ENCODE peak calls at places on chromosomes 3 and 15, in nine cellular contexts. S, D, L, Y, P, W, U, E and C are unnamed samples.

GRCh38 chr3:129016366-129016724 is 15.2 kb downstream of the EFCC1 start:
- DNase-seq in Y (peak), P (no peak), E (no peak), S (no peak), L (no peak), U (no peak), W (peak), D (peak), C (no peak)

GRCh38 chr3:105688821-105689220 is 180.0 kb downstream of the CBLB start:
- DNase-seq in S (no peak), L (no peak), U (no peak), E (no peak), D (no peak), P (no peak), W (no peak), Y (no peak), C (no peak)

GRCh38 chr3:101836907-101837598 is 12.3 kb upstream of the NFKBIZ start:
- DNase-seq in L (no peak), S (no peak), Y (no peak), D (peak), P (no peak), U (no peak), W (no peak), E (no peak), C (no peak)

GRCh38 chr3:108403921-108404320 is 106.5 kb downstream of the MYH15 start:
- DNase-seq in Y (no peak), W (no peak), D (no peak), P (no peak), U (no peak), S (no peak), E (no peak), L (no peak), C (no peak)

GRCh38 chr3:4011136-4011535 is 211.9 kb downstream of the LRRN1 start:
- DNase-seq in W (no peak), P (no peak), L (no peak), Y (no peak), S (no peak), U (no peak), D (no peak), E (no peak), C (no peak)

GRCh38 chr3:130820976-130821375 is 72.9 kb upstream of the ATP2C1 start:
- DNase-seq in P (no peak), W (no peak), S (peak), E (peak), D (peak), U (peak), L (no peak), Y (no peak), C (no peak)

GRCh38 chr3:16767006-16767405 is 117.7 kb upstream of the PLCL2 start:
- DNase-seq in S (no peak), P (no peak), E (peak), U (no peak), L (no peak), W (no peak), Y (no peak), D (peak), C (no peak)

GRCh38 chr15:26974120-26974780 is 3.3 kb downstream of the GABRG3 start:
- DNase-seq in S (no peak), L (no peak), W (no peak), D (peak), E (no peak), P (no peak), Y (no peak), U (no peak), C (no peak)

GRCh38 chr3:126816956-126817777 is 113.1 kb downstream of the CHCHD6 start:
- DNase-seq in S (no peak), D (no peak), Y (no peak), E (peak), L (peak), P (no peak), W (no peak), U (no peak), C (no peak)
- H3K27ac ChIP-seq in S (no peak), D (no peak), Y (no peak), E (no peak), L (peak), P (no peak), W (no peak), U (no peak), C (no peak)

GRCh38 chr3:57555316-57555715 is 758 bp upstream of the PDE12 start:
- DNase-seq in W (no peak), E (peak), U (no peak), P (no peak), Y (no peak), L (no peak), D (no peak), S (no peak), C (no peak)
- H3K27ac ChIP-seq in W (peak), E (peak), U (peak), P (peak), Y (peak), L (peak), D (peak), S (peak), C (peak)

GRCh38 chr3:172560026-172560425 is 36.8 kb upstream of the TNFSF10 start:
- DNase-seq in P (no peak), W (no peak), L (no peak), S (no peak), U (no peak), Y (no peak), E (no peak), D (peak), C (no peak)
- H3K27ac ChIP-seq in P (no peak), W (no peak), L (no peak), S (no peak), U (no peak), Y (peak), E (no peak), D (peak), C (no peak)

GRCh38 chr15:98874359-98874758 is 133.2 kb downstream of the PGPEP1L start:
- DNase-seq in Y (no peak), S (no peak), W (no peak), L (no peak), P (no peak), D (no peak), E (no peak), U (no peak), C (no peak)

GRCh38 chr15:98874773-98875172 is 132.8 kb downstream of the PGPEP1L start:
- DNase-seq in E (no peak), W (no peak), D (no peak), P (no peak), L (no peak), Y (no peak), S (no peak), U (no peak), C (no peak)

GRCh38 chr15:98872777-98873176 is 134.8 kb downstream of the PGPEP1L start:
- DNase-seq in P (no peak), W (no peak), Y (no peak), U (no peak), S (no peak), D (peak), L (no peak), E (no peak), C (no peak)

GRCh38 chr15:98875309-98875708 is 132.3 kb downstream of the PGPEP1L start:
- DNase-seq in W (no peak), U (no peak), L (no peak), E (no peak), Y (no peak), S (no peak), P (no peak), D (no peak), C (no peak)

GRCh38 chr15:98873441-98874218 is 134.0 kb downstream of the PGPEP1L start:
- DNase-seq in W (no peak), E (no peak), S (no peak), P (no peak), D (peak), Y (no peak), U (peak), L (no peak), C (no peak)
- H3K27ac ChIP-seq in W (no peak), E (no peak), S (peak), P (no peak), D (peak), Y (no peak), U (peak), L (peak), C (no peak)